ENCODE peak calls at places on chromosome 4, in eight cellular contexts. J is A549, C is ovary, U is psoas muscle, T is tibial artery, A is heart right ventricle, N is Peyer's patch, M is dorsolateral prefrontal cortex. G is an unnamed sample.

GRCh38 chr4:108255203-108255747 is 86.5 kb upstream of the LEF1 start:
- DNase-seq in T (no peak), N (no peak), J (no peak), A (no peak), C (no peak), U (no peak), M (no peak), G (no peak)

GRCh38 chr4:182809417-182810102 is 107.6 kb downstream of the DCTD start:
- DNase-seq in C (no peak), T (no peak), U (no peak), J (no peak), N (no peak), A (no peak), M (no peak), G (no peak)

GRCh38 chr4:93788712-93789111 is 39.8 kb upstream of the ATOH1 start:
- DNase-seq in A (no peak), C (no peak), J (peak), T (no peak), U (no peak), N (no peak), M (no peak), G (no peak)

GRCh38 chr4:74543983-74544382 is 99.0 kb downstream of the AREG start:
- DNase-seq in C (no peak), U (no peak), A (no peak), J (peak), N (no peak), M (no peak), T (no peak), G (no peak)

GRCh38 chr4:7196283-7196651 is 3.9 kb downstream of the SORCS2 start:
- DNase-seq in N (no peak), J (no peak), M (no peak), C (no peak), A (no peak), T (peak), U (no peak), G (no peak)

GRCh38 chr4:72911316-72911715 is 158.2 kb downstream of the COX18 start:
- DNase-seq in A (no peak), N (no peak), M (no peak), T (no peak), J (no peak), U (no peak), C (no peak), G (no peak)

GRCh38 chr4:81470456-81471327 is 1.0 kb downstream of the RASGEF1B start:
- DNase-seq in N (peak), A (peak), C (no peak), U (peak), J (no peak), T (peak), M (peak), G (no peak)

GRCh38 chr4:163279713-163280112 is 52.7 kb downstream of the NPY1R start:
- DNase-seq in N (no peak), T (no peak), C (no peak), U (no peak), J (no peak), A (no peak), M (no peak), G (no peak)

GRCh38 chr4:71267244-71267643 is 71.6 kb upstream of the SLC4A4 start:
- DNase-seq in A (no peak), T (no peak), U (no peak), M (no peak), J (no peak), C (no peak), N (no peak), G (no peak)

GRCh38 chr4:18075823-18076433 is 54.4 kb upstream of the LCORL start:
- DNase-seq in A (peak), T (peak), M (peak), J (peak), N (peak), U (peak), C (no peak), G (no peak)
- TF ChIP-seq CTCF in A (peak), T (no peak), M (no peak), J (no peak), N (peak), U (peak), C (no peak), G (peak)

DNA sequence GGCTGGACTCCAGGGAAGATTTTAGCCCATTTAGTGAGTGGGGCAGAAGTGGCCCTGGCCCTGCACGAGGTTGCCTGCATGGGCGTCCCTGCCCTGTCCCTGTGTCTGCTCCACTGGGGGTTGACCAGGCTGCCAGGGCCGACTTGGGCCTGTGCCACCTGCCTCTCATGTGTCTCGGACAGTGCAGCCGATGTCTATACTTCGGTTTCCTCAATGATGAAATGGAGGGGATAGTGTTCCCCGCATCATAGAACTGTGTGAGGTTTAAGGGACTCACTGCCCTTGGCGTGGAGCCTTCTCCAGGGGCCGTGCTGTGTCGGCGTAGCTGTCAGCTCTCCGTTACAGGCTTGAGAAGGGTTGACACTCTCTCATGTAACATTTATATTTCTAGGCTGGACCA is 27.0 kb upstream of the MSANTD1 start:
- DNase-seq in M (no peak), T (no peak), U (peak), C (no peak), J (no peak), N (no peak), A (no peak), G (no peak)
- H3K4me3 ChIP-seq in M (no peak), T (no peak), U (no peak), C (no peak), J (no peak), N (no peak), A (no peak), G (no peak)

GRCh38 chr4:5710065-5710961 is 688 bp upstream of the EVC start:
- DNase-seq in T (no peak), N (no peak), U (no peak), M (no peak), J (peak), A (no peak), C (no peak), G (no peak)
- TF ChIP-seq CTCF in T (peak), N (no peak), U (no peak), M (no peak), J (no peak), A (no peak), C (no peak), G (peak)

DNA sequence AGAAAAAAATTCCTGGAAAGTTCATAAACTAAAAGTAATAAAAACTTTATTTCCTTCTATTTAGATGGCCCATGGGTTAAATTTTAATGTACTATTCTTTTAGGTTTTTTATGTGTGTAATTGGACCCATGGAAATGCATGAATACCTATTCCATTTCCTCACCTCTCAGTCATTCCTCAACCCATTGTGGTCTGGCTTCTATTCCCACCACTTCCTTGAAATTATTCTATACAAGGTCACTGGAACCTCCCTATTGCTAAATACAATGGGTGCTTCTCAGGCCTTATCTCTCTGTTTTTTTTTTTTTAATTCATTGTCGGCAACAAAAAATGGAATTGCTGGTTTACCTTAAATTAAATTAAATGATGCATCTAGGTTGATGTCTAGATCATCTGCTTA is 17.2 kb downstream of the SLC39A8 start:
- DNase-seq in T (no peak), C (no peak), M (no peak), N (no peak), A (no peak), J (no peak), U (no peak), G (no peak)
- H3K4me3 ChIP-seq in T (no peak), C (no peak), M (no peak), N (no peak), A (no peak), J (no peak), U (no peak), G (no peak)

GRCh38 chr4:134632056-134632455 is 430.5 kb upstream of the PABPC4L start:
- DNase-seq in C (no peak), J (no peak), N (no peak), T (no peak), U (no peak), M (no peak), A (no peak), G (no peak)

GRCh38 chr4:134622194-134622593 is 420.6 kb upstream of the PABPC4L start:
- DNase-seq in J (no peak), C (no peak), A (no peak), M (no peak), T (no peak), N (no peak), U (no peak), G (no peak)

GRCh38 chr4:134627386-134627785 is 425.8 kb upstream of the PABPC4L start:
- DNase-seq in U (no peak), J (no peak), C (no peak), M (no peak), T (no peak), N (peak), A (no peak), G (no peak)

GRCh38 chr4:134624365-134624764 is 422.8 kb upstream of the PABPC4L start:
- DNase-seq in U (no peak), M (no peak), T (no peak), J (no peak), C (no peak), A (no peak), N (no peak), G (no peak)

GRCh38 chr4:134628074-134628473 is 426.5 kb upstream of the PABPC4L start:
- DNase-seq in U (no peak), M (no peak), T (no peak), A (no peak), N (no peak), J (no peak), C (no peak), G (no peak)
- TF ChIP-seq CTCF in U (no peak), M (no peak), T (no peak), A (no peak), N (no peak), J (no peak), C (no peak), G (no peak)